ENCODE peak calls at places on chromosome 12, in six cellular contexts. W is left ventricle myocardium inferior; E is cardiac muscle cell; L is breast epithelium; F is Peyer's patch; R is CD4-positive, CD25-positive, alpha-beta regulatory T cell. N is an unnamed sample. For H3K9me3, the result is how much of the 10 kb centered on the place peaks cover.

GRCh38 chr12:92444763-92445162 is 258.0 kb upstream of the PLEKHG7 start:
- DNase-seq in F (peak), L (no peak), R (no peak), E (no peak), W (no peak), N (no peak)

GRCh38 chr12:102093319-102093718 is 26.6 kb downstream of the NUP37 start:
- DNase-seq in F (no peak), E (no peak), L (no peak), R (no peak), W (no peak), N (no peak)

GRCh38 chr12:5015711-5016492 is 27.8 kb upstream of the KCNA5 start:
- DNase-seq in F (no peak), E (no peak), L (no peak), R (no peak), W (no peak), N (no peak)

GRCh38 chr12:118488034-118488433 is 111.7 kb downstream of the SUDS3 start:
- DNase-seq in F (no peak), W (no peak), R (no peak), E (no peak), L (no peak), N (no peak)

GRCh38 chr12:69513297-69513696 is 43.1 kb downstream of the FRS2 start:
- DNase-seq in R (no peak), E (no peak), W (no peak), L (no peak), F (no peak), N (no peak)

GRCh38 chr12:127245009-127245408 is 1022.0 kb upstream of the TMEM132C start:
- DNase-seq in W (no peak), L (no peak), F (no peak), E (no peak), R (no peak), N (no peak)

GRCh38 chr12:97267803-97268202 is 194.8 kb upstream of the RMST start:
- DNase-seq in R (no peak), E (no peak), L (no peak), F (no peak), W (no peak), N (no peak)

GRCh38 chr12:23830210-23830609 is 119.3 kb downstream of the SOX5 start:
- DNase-seq in R (no peak), E (peak), W (no peak), L (no peak), F (no peak), N (no peak)

GRCh38 chr12:45014396-45014795 is 36.5 kb downstream of the DBX2 start:
- DNase-seq in R (no peak), W (no peak), F (no peak), E (no peak), L (no peak), N (no peak)

GRCh38 chr12:94585624-94586023 is 64.7 kb downstream of the TMCC3 start:
- DNase-seq in L (no peak), R (no peak), F (peak), E (no peak), W (no peak), N (no peak)

GRCh38 chr12:60148831-60149230 is 553.0 kb downstream of the SLC16A7 start:
- DNase-seq in F (no peak), R (no peak), E (no peak), W (no peak), L (no peak), N (no peak)

GRCh38 chr12:126676426-126676825 is 1590.5 kb upstream of the TMEM132C start:
- DNase-seq in W (no peak), E (no peak), L (no peak), F (no peak), R (no peak), N (no peak)

GRCh38 chr12:28578833-28579252 is 388.6 kb downstream of the CCDC91 start:
- DNase-seq in F (no peak), L (no peak), E (no peak), R (no peak), W (no peak), N (no peak)

GRCh38 chr12:109559200-109559505 is 14.2 kb downstream of the MMAB start:
- DNase-seq in R (no peak), F (no peak), E (no peak), W (no peak), L (no peak), N (no peak)

GRCh38 chr12:52647601-52648000 is 4.4 kb downstream of the KRT2 start:
- DNase-seq in L (peak), F (no peak), R (no peak), E (no peak), W (no peak), N (no peak)

GRCh38 chr12:57214398-57214781 is 2.2 kb upstream of the NXPH4 start:
- DNase-seq in W (peak), L (peak), F (peak), R (peak), E (peak), N (peak)

GRCh38 chr12:12887471-12887870 is 3.9 kb upstream of the GPRC5A start:
- DNase-seq in L (no peak), E (no peak), R (no peak), F (no peak), W (no peak), N (no peak)

GRCh38 chr12:2084553-2085296 is 31.9 kb downstream of the CACNA1C start:
- DNase-seq in R (no peak), W (peak), E (no peak), F (no peak), L (no peak), N (no peak)

GRCh38 chr12:27284751-27285150 is 40.7 kb downstream of the STK38L start:
- DNase-seq in R (no peak), L (no peak), F (no peak), W (no peak), E (no peak), N (no peak)

GRCh38 chr12:66942741-66943465 is 264.0 kb upstream of the GRIP1 start:
- DNase-seq in R (no peak), L (no peak), W (no peak), E (peak), F (no peak), N (no peak)

GRCh38 chr12:132953771-132954170 is 2.3 kb downstream of the ZNF605 start:
- DNase-seq in L (no peak), R (no peak), W (no peak), F (peak), E (no peak), N (no peak)
- H3K9me3 ChIP-seq in L (under half), R (under half), W (half or more), F (under half), E (under half), N (under half)

GRCh38 chr12:130444081-130444480 is 106.4 kb downstream of the PIWIL1 start:
- DNase-seq in E (no peak), W (no peak), R (no peak), L (no peak), F (no peak), N (no peak)
- H3K9me3 ChIP-seq in E (under half), W (under half), R (under half), L (under half), F (under half), N (under half)

DNA sequence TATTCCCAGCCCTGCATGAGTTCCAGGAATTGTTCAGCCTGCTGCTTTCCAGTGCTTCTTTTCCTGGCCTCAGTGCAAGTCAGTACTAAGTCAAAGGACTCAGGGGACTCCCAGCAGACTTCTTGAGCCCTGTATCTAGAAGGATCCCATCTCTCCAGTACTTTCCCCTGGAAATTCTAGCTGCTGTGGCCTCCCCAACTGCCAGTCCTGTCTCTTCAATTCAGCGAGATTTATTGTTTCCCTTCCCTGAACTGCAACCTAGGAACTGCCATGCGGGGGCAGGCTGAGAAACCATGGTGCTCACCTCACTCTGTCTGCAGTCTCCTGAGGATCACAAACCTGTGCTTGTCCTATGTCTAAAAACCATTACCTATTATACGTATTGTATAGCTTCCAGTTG is 31.8 kb downstream of the ZNF605 start:
- DNase-seq in F (no peak), L (no peak), R (no peak), E (no peak), W (no peak), N (no peak)
- H3K9me3 ChIP-seq in F (under half), L (half or more), R (half or more), E (under half), W (half or more), N (half or more)

GRCh38 chr12:14482886-14483285 is 84.8 kb downstream of the PLBD1 start:
- DNase-seq in L (no peak), E (no peak), R (no peak), W (no peak), F (no peak), N (no peak)

GRCh38 chr12:14473707-14474287 is 93.9 kb downstream of the PLBD1 start:
- DNase-seq in L (no peak), W (no peak), F (no peak), R (peak), E (no peak), N (no peak)

GRCh38 chr12:14482361-14482760 is 85.3 kb downstream of the PLBD1 start:
- DNase-seq in R (no peak), F (no peak), W (no peak), E (no peak), L (no peak), N (no peak)

GRCh38 chr12:14481201-14481600 is 86.5 kb downstream of the PLBD1 start:
- DNase-seq in W (no peak), L (no peak), F (no peak), E (no peak), R (no peak), N (no peak)

DNA sequence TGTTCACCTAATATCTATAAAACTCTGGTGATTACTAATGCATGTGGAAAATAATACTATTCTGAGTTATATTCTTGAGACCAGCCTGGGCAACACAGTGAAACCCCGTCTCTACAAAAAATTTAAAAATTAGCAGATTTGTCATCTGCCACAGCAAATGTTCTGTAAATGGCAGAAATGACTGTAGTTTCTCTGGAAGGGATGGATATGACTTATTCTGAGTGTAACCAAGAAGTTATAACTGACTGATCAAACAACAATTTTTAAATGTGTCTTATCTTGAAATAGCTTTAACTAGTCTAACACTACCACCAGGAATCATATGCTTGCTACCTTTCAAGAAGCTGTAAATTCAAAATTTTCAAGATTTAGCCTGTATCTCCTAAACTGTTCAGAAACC is 88.7 kb downstream of the PLBD1 start:
- DNase-seq in E (no peak), R (no peak), L (no peak), F (no peak), W (no peak), N (no peak)
- H3K9me3 ChIP-seq in E (under half), R (under half), L (under half), F (under half), W (under half), N (under half)

GRCh38 chr12:87234898-87235297 is 794.3 kb downstream of the C12orf50 start:
- DNase-seq in L (no peak), E (no peak), W (no peak), F (no peak), R (no peak), N (no peak)
- H3K9me3 ChIP-seq in L (under half), E (under half), W (under half), F (under half), R (under half), N (under half)

DNA sequence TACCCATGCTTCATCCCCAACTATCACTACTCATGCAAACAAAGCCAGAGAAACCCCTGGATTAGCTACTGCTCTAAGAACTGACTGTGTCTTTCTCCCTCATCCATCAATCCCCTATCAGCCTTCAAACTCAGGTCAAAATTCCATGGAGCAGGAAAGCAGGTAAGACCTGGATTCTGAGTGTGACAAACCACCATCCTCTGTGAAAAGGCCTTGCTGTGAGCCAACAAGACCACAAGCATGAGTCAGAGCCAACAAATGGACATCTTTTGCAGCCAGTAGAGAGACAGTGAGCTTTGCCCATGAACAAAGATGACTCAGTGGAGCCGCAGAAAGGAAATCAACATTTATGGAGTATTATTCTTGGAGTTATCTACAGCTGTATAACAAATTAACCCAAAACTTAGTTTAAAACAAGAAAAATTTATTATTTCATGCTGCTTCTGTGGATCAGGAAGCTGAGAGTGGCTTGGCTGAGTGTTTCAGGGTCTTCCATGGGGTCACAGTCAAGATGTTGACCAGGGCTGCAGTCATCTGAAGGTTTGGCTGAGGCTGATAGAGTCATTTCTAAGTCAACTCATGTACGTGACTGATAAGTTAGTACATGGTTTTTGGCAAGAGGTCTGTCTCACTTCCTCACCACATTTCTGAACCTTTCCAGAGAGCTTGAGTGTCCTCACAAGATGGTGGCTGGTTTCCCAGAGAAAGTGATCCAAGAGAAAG is 61.1 kb downstream of the PITPNM2 start:
- DNase-seq in W (no peak), R (no peak), L (no peak), E (no peak), F (no peak), N (no peak)
- H3K9me3 ChIP-seq in W (under half), R (under half), L (under half), E (under half), F (under half), N (under half)

DNA sequence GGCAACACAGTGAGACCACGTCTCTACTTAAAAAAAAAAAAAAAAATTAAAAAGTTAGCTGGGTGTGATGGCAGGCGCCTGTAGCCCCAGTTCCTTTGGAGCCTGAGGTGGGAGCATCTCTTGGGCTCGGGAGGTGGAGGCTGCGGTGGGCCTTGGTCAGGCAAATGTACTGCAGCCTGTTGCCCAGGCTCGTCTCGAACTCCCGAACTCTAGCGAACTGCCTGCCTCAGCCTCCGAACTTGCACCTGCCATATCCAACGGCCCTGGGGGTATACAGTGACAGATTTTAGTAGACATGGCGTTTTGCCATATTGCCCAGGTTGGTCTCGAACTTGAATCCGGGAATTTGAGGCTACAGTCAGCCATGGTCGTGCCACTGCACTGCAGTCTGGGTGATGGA is 195.4 kb downstream of the ALG10 start:
- DNase-seq in R (no peak), W (no peak), L (no peak), E (no peak), F (no peak), N (no peak)
- H3K9me3 ChIP-seq in R (under half), W (under half), L (under half), E (under half), F (under half), N (under half)